ENCODE peak calls at places on chromosomes 7 and 10, in four cellular contexts. D is nephron progenitor cell, A is endothelial cell, W is GM06990. G is an unnamed sample.

GRCh38 chr7:94650652-94651051 is 5.3 kb downstream of the SGCE start:
- DNase-seq in A (no peak), D (no peak), W (no peak), G (no peak)

GRCh38 chr7:130909881-130910672 is 176.1 kb upstream of the KLF14 start:
- DNase-seq in W (no peak), A (no peak), D (no peak), G (no peak)

GRCh38 chr7:78226059-78226658 is 427.6 kb downstream of the PHTF2 start:
- DNase-seq in A (peak; percentile 57), D (peak; percentile 70), W (no peak), G (no peak)

GRCh38 chr7:127847641-127848040 is 183.6 kb downstream of the LRRC4 start:
- DNase-seq in D (no peak), A (no peak), W (no peak), G (no peak)

GRCh38 chr7:51611937-51612336 is 295.3 kb upstream of the COBL start:
- DNase-seq in W (no peak), D (no peak), A (no peak), G (no peak)

GRCh38 chr7:20141666-20142065 is 75.5 kb downstream of the MACC1 start:
- DNase-seq in A (no peak), D (no peak), W (no peak), G (no peak)

GRCh38 chr7:35254496-35255416 is 856 bp upstream of the TBX20 start:
- DNase-seq in D (peak; percentile 27), A (peak; percentile 12), W (no peak), G (no peak)

GRCh38 chr10:28897617-28898464 is 220.5 kb downstream of the BAMBI start:
- DNase-seq in D (no peak), W (no peak), A (no peak), G (no peak)

GRCh38 chr7:2195403-2196246 is 37.1 kb downstream of the MAD1L1 start:
- DNase-seq in W (no peak), A (no peak), D (no peak), G (no peak)

GRCh38 chr10:113663142-113663541 is 699 bp downstream of the NRAP start:
- DNase-seq in D (no peak), A (no peak), W (no peak), G (no peak)

GRCh38 chr10:94991243-94991888 is 52.9 kb downstream of the CYP2C9 start:
- DNase-seq in W (no peak), D (no peak), A (no peak), G (no peak)

GRCh38 chr7:45919947-45920542 is 1.0 kb downstream of the IGFBP3 start:
- DNase-seq in D (no peak), A (no peak), W (no peak), G (no peak)

GRCh38 chr10:99172130-99172738 is 63.4 kb downstream of the HPSE2 start:
- DNase-seq in A (peak; percentile 56), D (peak; percentile 56), W (no peak), G (peak; percentile 18)

GRCh38 chr7:17099083-17099973 is 199.1 kb upstream of the AHR start:
- DNase-seq in D (no peak), A (no peak), W (no peak), G (no peak)

GRCh38 chr7:90309872-90310271 is 11.2 kb downstream of the FAM237B start:
- DNase-seq in W (no peak), A (no peak), D (no peak), G (no peak)
- TF ChIP-seq CTCF in W (no peak), A (no peak), D (no peak), G (no peak)

GRCh38 chr10:34798654-34799053 is 16.4 kb downstream of the PARD3 start:
- DNase-seq in W (no peak), A (no peak), D (no peak), G (no peak)
- TF ChIP-seq CTCF in W (no peak), A (no peak), D (no peak), G (no peak)

GRCh38 chr10:47112612-47113011 is 187.4 kb upstream of the GDF10 start:
- DNase-seq in W (no peak), A (no peak), D (no peak), G (no peak)

GRCh38 chr10:47114680-47115186 is 185.3 kb upstream of the GDF10 start:
- DNase-seq in A (no peak), D (no peak), W (no peak), G (no peak)

GRCh38 chr10:47115322-47115721 is 184.7 kb upstream of the GDF10 start:
- DNase-seq in W (no peak), D (no peak), A (no peak), G (no peak)

GRCh38 chr10:47113907-47114500 is 186.0 kb upstream of the GDF10 start:
- DNase-seq in A (no peak), W (no peak), D (no peak), G (no peak)

DNA sequence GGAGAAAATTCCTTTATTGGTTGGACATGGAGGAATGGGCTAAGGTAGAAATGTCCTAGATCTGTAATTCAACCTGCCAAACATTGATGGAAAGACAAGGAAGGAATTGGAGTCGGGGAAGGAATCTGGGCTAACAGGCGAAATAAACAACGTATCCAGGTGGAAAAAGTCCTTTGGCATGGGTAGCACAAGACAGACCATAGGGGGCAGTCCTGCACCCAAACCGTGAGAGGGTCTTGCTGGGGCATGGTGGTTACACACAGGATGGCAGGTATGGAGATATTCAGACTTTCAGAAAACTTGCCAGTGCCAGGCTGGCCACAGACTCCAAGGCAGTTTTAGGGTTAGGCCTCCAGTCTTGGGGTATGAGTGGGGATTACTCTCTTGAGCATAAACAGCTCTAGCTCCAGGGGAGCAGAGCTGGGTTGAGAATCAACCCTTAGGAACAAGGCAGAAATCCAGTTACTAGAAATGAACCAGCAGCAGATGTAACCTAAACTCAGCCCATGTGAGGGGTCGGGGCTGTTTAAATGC is 188.6 kb upstream of the GDF10 start:
- DNase-seq in W (no peak), D (no peak), A (no peak), G (no peak)
- TF ChIP-seq CTCF in W (peak; percentile 3), D (no peak), A (no peak), G (no peak)

GRCh38 chr7:149010451-149010850 is 17.9 kb downstream of the PDIA4 start:
- DNase-seq in W (no peak), D (no peak), A (no peak), G (no peak)

GRCh38 chr7:149006345-149006725 is 22.0 kb downstream of the PDIA4 start:
- DNase-seq in A (no peak), W (no peak), D (no peak), G (no peak)

GRCh38 chr7:149005427-149006344 is 22.6 kb downstream of the PDIA4 start:
- DNase-seq in A (peak; percentile 78), D (peak; percentile 83), W (peak; percentile 43), G (peak; percentile 64)

GRCh38 chr7:149007146-149007545 is 21.2 kb downstream of the PDIA4 start:
- DNase-seq in D (no peak), W (no peak), A (no peak), G (no peak)

DNA sequence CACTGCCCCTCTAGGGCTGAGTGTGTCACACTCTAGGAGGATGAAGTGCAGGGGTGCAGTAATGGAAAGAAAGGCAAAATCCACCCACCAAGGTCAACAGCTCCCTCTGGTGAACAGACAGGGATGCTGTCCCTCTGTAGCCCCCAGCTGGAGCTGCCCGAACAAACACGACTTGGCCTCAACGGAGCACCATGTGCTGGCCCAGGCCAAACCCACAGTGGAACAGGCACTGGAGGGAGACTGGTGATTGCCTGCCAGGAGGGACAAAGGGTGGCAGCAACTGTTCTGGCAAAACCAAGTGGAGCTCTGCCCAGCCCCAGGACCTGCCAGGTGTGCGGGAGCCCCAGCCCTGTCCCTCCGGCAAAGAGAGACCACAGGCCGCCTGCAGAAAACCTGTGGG is 20.7 kb downstream of the PDIA4 start:
- DNase-seq in A (no peak), D (no peak), W (no peak), G (no peak)
- TF ChIP-seq CTCF in A (no peak), D (no peak), W (peak; percentile 8), G (no peak)

GRCh38 chr7:123599766-123600165 is 1.9 kb upstream of the ASB15 start:
- DNase-seq in A (no peak), W (no peak), D (no peak), G (no peak)
- TF ChIP-seq CTCF in A (no peak), W (no peak), D (no peak), G (no peak)

G was measured in progenitor cell of endocrine pancreas.